ENCODE peak calls at places on chromosomes 12 and 14, in eight cellular contexts. One of them, this sample, is unnamed.

GRCh38 chr14:95496111-95496681 is 20.3 kb downstream of the SYNE3 start:
- DNase-seq in activated CD4-positive, alpha-beta T cell treated with anti-CD3 and anti-CD28 coated beads, Interleukin-2, amount 50 U/mL, for 48 hours: no peak
- DNase-seq in activated effector memory CD4-positive, alpha-beta T cell treated with Interleukin-2 at 50 U/mL for 16 hours: no peak
- DNase-seq in heart right ventricle: no peak
- DNase-seq in activated T-helper 1 cell treated with Interleukin-2 at 50 U/mL for 16 hours: no peak
- DNase-seq in IMR-90: no peak
- DNase-seq in stimulated activated CD4-positive, alpha-beta T cell treated with anti-CD3 and anti-CD28 coated beads, Interleukin-1b, Interleukin-23, amount 100 ng/mL, for 1 hour: no peak
- DNase-seq in RWPE1: no peak
- DNase-seq in this sample: no peak

GRCh38 chr14:51457858-51458562 is 193.7 kb upstream of the FRMD6 start:
- DNase-seq in activated CD4-positive, alpha-beta T cell treated with anti-CD3 and anti-CD28 coated beads, Interleukin-2, amount 50 U/mL, for 48 hours: no peak
- DNase-seq in activated effector memory CD4-positive, alpha-beta T cell treated with Interleukin-2 at 50 U/mL for 16 hours: no peak
- DNase-seq in heart right ventricle: no peak
- DNase-seq in activated T-helper 1 cell treated with Interleukin-2 at 50 U/mL for 16 hours: no peak
- DNase-seq in IMR-90: no peak
- DNase-seq in stimulated activated CD4-positive, alpha-beta T cell treated with anti-CD3 and anti-CD28 coated beads, Interleukin-1b, Interleukin-23, amount 100 ng/mL, for 1 hour: no peak
- DNase-seq in RWPE1: no peak
- DNase-seq in this sample: no peak

GRCh38 chr12:28961948-28962384 is 187.1 kb upstream of the FAR2 start:
- DNase-seq in activated CD4-positive, alpha-beta T cell treated with anti-CD3 and anti-CD28 coated beads, Interleukin-2, amount 50 U/mL, for 48 hours: no peak
- DNase-seq in activated effector memory CD4-positive, alpha-beta T cell treated with Interleukin-2 at 50 U/mL for 16 hours: no peak
- DNase-seq in heart right ventricle: no peak
- DNase-seq in activated T-helper 1 cell treated with Interleukin-2 at 50 U/mL for 16 hours: no peak
- DNase-seq in IMR-90: no peak
- DNase-seq in stimulated activated CD4-positive, alpha-beta T cell treated with anti-CD3 and anti-CD28 coated beads, Interleukin-1b, Interleukin-23, amount 100 ng/mL, for 1 hour: no peak
- DNase-seq in RWPE1: no peak
- DNase-seq in this sample: no peak

GRCh38 chr12:117012189-117012805 is 86.9 kb downstream of the TESC start:
- DNase-seq in activated CD4-positive, alpha-beta T cell treated with anti-CD3 and anti-CD28 coated beads, Interleukin-2, amount 50 U/mL, for 48 hours: no peak
- DNase-seq in activated effector memory CD4-positive, alpha-beta T cell treated with Interleukin-2 at 50 U/mL for 16 hours: no peak
- DNase-seq in heart right ventricle: no peak
- DNase-seq in activated T-helper 1 cell treated with Interleukin-2 at 50 U/mL for 16 hours: no peak
- DNase-seq in IMR-90: peak; percentile 41
- DNase-seq in stimulated activated CD4-positive, alpha-beta T cell treated with anti-CD3 and anti-CD28 coated beads, Interleukin-1b, Interleukin-23, amount 100 ng/mL, for 1 hour: no peak
- DNase-seq in RWPE1: peak; percentile 49
- DNase-seq in this sample: no peak

GRCh38 chr14:64702493-64703392 is 1.5 kb upstream of the PLEKHG3 start:
- DNase-seq in activated CD4-positive, alpha-beta T cell treated with anti-CD3 and anti-CD28 coated beads, Interleukin-2, amount 50 U/mL, for 48 hours: no peak
- DNase-seq in activated effector memory CD4-positive, alpha-beta T cell treated with Interleukin-2 at 50 U/mL for 16 hours: no peak
- DNase-seq in heart right ventricle: no peak
- DNase-seq in activated T-helper 1 cell treated with Interleukin-2 at 50 U/mL for 16 hours: no peak
- DNase-seq in IMR-90: no peak
- DNase-seq in stimulated activated CD4-positive, alpha-beta T cell treated with anti-CD3 and anti-CD28 coated beads, Interleukin-1b, Interleukin-23, amount 100 ng/mL, for 1 hour: no peak
- DNase-seq in RWPE1: peak; percentile 81
- DNase-seq in this sample: no peak

GRCh38 chr12:14824012-14824634 is 10.1 kb upstream of the SMCO3 start:
- DNase-seq in activated CD4-positive, alpha-beta T cell treated with anti-CD3 and anti-CD28 coated beads, Interleukin-2, amount 50 U/mL, for 48 hours: no peak
- DNase-seq in activated effector memory CD4-positive, alpha-beta T cell treated with Interleukin-2 at 50 U/mL for 16 hours: no peak
- DNase-seq in heart right ventricle: no peak
- DNase-seq in activated T-helper 1 cell treated with Interleukin-2 at 50 U/mL for 16 hours: no peak
- DNase-seq in IMR-90: peak; percentile 22
- DNase-seq in stimulated activated CD4-positive, alpha-beta T cell treated with anti-CD3 and anti-CD28 coated beads, Interleukin-1b, Interleukin-23, amount 100 ng/mL, for 1 hour: no peak
- DNase-seq in RWPE1: peak; percentile 37
- DNase-seq in this sample: no peak

GRCh38 chr14:68232643-68233055 is 413.1 kb downstream of the RAD51B start:
- DNase-seq in activated CD4-positive, alpha-beta T cell treated with anti-CD3 and anti-CD28 coated beads, Interleukin-2, amount 50 U/mL, for 48 hours: peak; percentile 46
- DNase-seq in activated effector memory CD4-positive, alpha-beta T cell treated with Interleukin-2 at 50 U/mL for 16 hours: no peak
- DNase-seq in heart right ventricle: peak; percentile 86
- DNase-seq in activated T-helper 1 cell treated with Interleukin-2 at 50 U/mL for 16 hours: no peak
- DNase-seq in IMR-90: peak; percentile 99
- DNase-seq in stimulated activated CD4-positive, alpha-beta T cell treated with anti-CD3 and anti-CD28 coated beads, Interleukin-1b, Interleukin-23, amount 100 ng/mL, for 1 hour: no peak
- DNase-seq in RWPE1: peak; percentile 84
- DNase-seq in this sample: no peak

GRCh38 chr12:28500373-28501024 is 310.2 kb downstream of the CCDC91 start:
- DNase-seq in activated CD4-positive, alpha-beta T cell treated with anti-CD3 and anti-CD28 coated beads, Interleukin-2, amount 50 U/mL, for 48 hours: no peak
- DNase-seq in activated effector memory CD4-positive, alpha-beta T cell treated with Interleukin-2 at 50 U/mL for 16 hours: no peak
- DNase-seq in heart right ventricle: no peak
- DNase-seq in activated T-helper 1 cell treated with Interleukin-2 at 50 U/mL for 16 hours: no peak
- DNase-seq in IMR-90: peak; percentile 62
- DNase-seq in stimulated activated CD4-positive, alpha-beta T cell treated with anti-CD3 and anti-CD28 coated beads, Interleukin-1b, Interleukin-23, amount 100 ng/mL, for 1 hour: no peak
- DNase-seq in RWPE1: no peak
- DNase-seq in this sample: no peak

GRCh38 chr14:45699451-45699850 is 446.4 kb upstream of the MIS18BP1 start:
- DNase-seq in activated CD4-positive, alpha-beta T cell treated with anti-CD3 and anti-CD28 coated beads, Interleukin-2, amount 50 U/mL, for 48 hours: no peak
- DNase-seq in activated effector memory CD4-positive, alpha-beta T cell treated with Interleukin-2 at 50 U/mL for 16 hours: no peak
- DNase-seq in heart right ventricle: no peak
- DNase-seq in activated T-helper 1 cell treated with Interleukin-2 at 50 U/mL for 16 hours: no peak
- DNase-seq in IMR-90: no peak
- DNase-seq in stimulated activated CD4-positive, alpha-beta T cell treated with anti-CD3 and anti-CD28 coated beads, Interleukin-1b, Interleukin-23, amount 100 ng/mL, for 1 hour: no peak
- DNase-seq in RWPE1: no peak
- DNase-seq in this sample: no peak

GRCh38 chr14:33938131-33938949 is 12.5 kb downstream of the EGLN3 start:
- DNase-seq in activated CD4-positive, alpha-beta T cell treated with anti-CD3 and anti-CD28 coated beads, Interleukin-2, amount 50 U/mL, for 48 hours: no peak
- DNase-seq in activated effector memory CD4-positive, alpha-beta T cell treated with Interleukin-2 at 50 U/mL for 16 hours: no peak
- DNase-seq in heart right ventricle: peak; percentile 81
- DNase-seq in activated T-helper 1 cell treated with Interleukin-2 at 50 U/mL for 16 hours: no peak
- DNase-seq in IMR-90: no peak
- DNase-seq in stimulated activated CD4-positive, alpha-beta T cell treated with anti-CD3 and anti-CD28 coated beads, Interleukin-1b, Interleukin-23, amount 100 ng/mL, for 1 hour: no peak
- DNase-seq in RWPE1: no peak
- DNase-seq in this sample: peak; percentile 88

GRCh38 chr12:29148065-29148957 is 767 bp upstream of the FAR2 start:
- DNase-seq in activated CD4-positive, alpha-beta T cell treated with anti-CD3 and anti-CD28 coated beads, Interleukin-2, amount 50 U/mL, for 48 hours: no peak
- DNase-seq in activated effector memory CD4-positive, alpha-beta T cell treated with Interleukin-2 at 50 U/mL for 16 hours: no peak
- DNase-seq in heart right ventricle: peak; percentile 52
- DNase-seq in activated T-helper 1 cell treated with Interleukin-2 at 50 U/mL for 16 hours: no peak
- DNase-seq in IMR-90: no peak
- DNase-seq in stimulated activated CD4-positive, alpha-beta T cell treated with anti-CD3 and anti-CD28 coated beads, Interleukin-1b, Interleukin-23, amount 100 ng/mL, for 1 hour: no peak
- DNase-seq in RWPE1: no peak
- DNase-seq in this sample: peak; percentile 28

GRCh38 chr14:91244501-91244901 is at the start of gene GPR68:
- DNase-seq in activated CD4-positive, alpha-beta T cell treated with anti-CD3 and anti-CD28 coated beads, Interleukin-2, amount 50 U/mL, for 48 hours: peak; percentile 52
- DNase-seq in activated effector memory CD4-positive, alpha-beta T cell treated with Interleukin-2 at 50 U/mL for 16 hours: no peak
- DNase-seq in heart right ventricle: peak; percentile 43
- DNase-seq in activated T-helper 1 cell treated with Interleukin-2 at 50 U/mL for 16 hours: no peak
- DNase-seq in IMR-90: peak; percentile 73
- DNase-seq in stimulated activated CD4-positive, alpha-beta T cell treated with anti-CD3 and anti-CD28 coated beads, Interleukin-1b, Interleukin-23, amount 100 ng/mL, for 1 hour: no peak
- DNase-seq in RWPE1: no peak
- DNase-seq in this sample: no peak

This sample was measured in psoas muscle.